ENCODE peak calls at places on chromosomes 5 and 9, in five cellular contexts. V is MM.1S, B is GM23338, S is heart right ventricle, L is Peyer's patch. F is an unnamed sample.

GRCh38 chr9:80701061-80701460 is 988.3 kb downstream of the TLE1 start:
- DNase-seq in V (no peak), B (no peak), S (no peak), L (no peak), F (no peak)

GRCh38 chr9:136132500-136133050 is 13.9 kb upstream of the TMEM250 start:
- DNase-seq in V (no peak), B (no peak), S (no peak), L (no peak), F (no peak)

GRCh38 chr9:130391863-130392262 is 52.9 kb upstream of the ASS1 start:
- DNase-seq in V (no peak), B (no peak), S (no peak), L (peak), F (no peak)

GRCh38 chr5:131994533-131995226 is 16.8 kb downstream of the ACSL6 start:
- DNase-seq in V (no peak), B (peak), S (no peak), L (no peak), F (no peak)

GRCh38 chr5:93497101-93497500 is 83.9 kb downstream of the NR2F1-AS1 start:
- DNase-seq in V (no peak), B (no peak), S (no peak), L (no peak), F (no peak)

GRCh38 chr5:41924872-41925554 is at the start of gene FBXO4:
- DNase-seq in V (peak), B (peak), S (peak), L (peak), F (peak)

GRCh38 chr5:143887302-143887638 is 75.3 kb downstream of the HMHB1 start:
- DNase-seq in V (no peak), B (no peak), S (peak), L (no peak), F (no peak)

GRCh38 chr9:75907329-75907728 is 16.9 kb downstream of the PCSK5 start:
- DNase-seq in V (no peak), B (no peak), S (no peak), L (peak), F (no peak)

GRCh38 chr9:7234144-7234543 is 476.4 kb downstream of the KDM4C start:
- DNase-seq in V (peak), B (peak), S (no peak), L (no peak), F (no peak)

GRCh38 chr9:123061216-123061615 is 27.7 kb downstream of the GPR21 start:
- DNase-seq in V (no peak), B (no peak), S (no peak), L (no peak), F (no peak)

GRCh38 chr9:33133186-33133585 is 34.0 kb downstream of the B4GALT1 start:
- DNase-seq in V (no peak), B (no peak), S (no peak), L (no peak), F (no peak)

GRCh38 chr5:133996683-133997252 is 8.0 kb downstream of the VDAC1 start:
- DNase-seq in V (no peak), B (peak), S (no peak), L (no peak), F (no peak)

GRCh38 chr5:35046754-35047153 is 995 bp downstream of the AGXT2 start:
- DNase-seq in V (no peak), B (no peak), S (no peak), L (no peak), F (no peak)

GRCh38 chr9:136799079-136799853 is 3.1 kb downstream of the CCDC183 start:
- DNase-seq in V (no peak), B (peak), S (no peak), L (peak), F (no peak)

GRCh38 chr5:175059687-175060194 is 335.4 kb downstream of the MSX2 start:
- DNase-seq in V (peak), B (peak), S (peak), L (peak), F (no peak)

GRCh38 chr5:123599171-123599570 is 87.2 kb downstream of the CSNK1G3 start:
- DNase-seq in V (no peak), B (no peak), S (no peak), L (no peak), F (no peak)

GRCh38 chr5:157177935-157178334 is 2.7 kb upstream of the ITK start:
- DNase-seq in V (no peak), B (no peak), S (no peak), L (no peak), F (no peak)

GRCh38 chr5:171433352-171433698 is 13.9 kb downstream of the FGF18 start:
- DNase-seq in V (no peak), B (no peak), S (no peak), L (no peak), F (no peak)

GRCh38 chr5:39905356-39905755 is 480.6 kb upstream of the DAB2 start:
- DNase-seq in V (no peak), B (no peak), S (no peak), L (no peak), F (no peak)

GRCh38 chr9:86353591-86354047 is 591 bp downstream of the TUT7 start:
- DNase-seq in V (peak), B (peak), S (no peak), L (peak), F (no peak)

GRCh38 chr9:137320555-137321384 is 18.7 kb upstream of the NRARP start:
- DNase-seq in V (no peak), B (peak), S (peak), L (peak), F (peak)

GRCh38 chr9:137245450-137246421 is 4.6 kb downstream of the TUBB4B start:
- DNase-seq in V (no peak), B (no peak), S (no peak), L (no peak), F (no peak)

GRCh38 chr5:43039115-43039467 is 1.0 kb downstream of the ANXA2R start:
- DNase-seq in V (no peak), B (no peak), S (no peak), L (no peak), F (no peak)

GRCh38 chr9:129719135-129719534 is 33.7 kb downstream of the PTGES start:
- DNase-seq in V (no peak), B (peak), S (no peak), L (no peak), F (no peak)

GRCh38 chr5:1509346-1510085 is 14.2 kb downstream of the LPCAT1 start:
- DNase-seq in V (no peak), B (no peak), S (peak), L (peak), F (peak)

GRCh38 chr5:170296036-170296934 is 1.3 kb downstream of the LCP2 start:
- DNase-seq in V (peak), B (no peak), S (no peak), L (no peak), F (no peak)

GRCh38 chr9:128696923-128697707 is 5.2 kb upstream of the PKN3 start:
- DNase-seq in V (no peak), B (no peak), S (no peak), L (no peak), F (no peak)

GRCh38 chr9:80556631-80557030 is 984.9 kb downstream of the TLE4 start:
- DNase-seq in V (no peak), B (no peak), S (no peak), L (no peak), F (no peak)

GRCh38 chr5:44388504-44389409 is 463 bp downstream of the FGF10 start:
- DNase-seq in V (no peak), B (peak), S (peak), L (peak), F (peak)

GRCh38 chr9:127104465-127105311 is 17.7 kb downstream of the ANGPTL2 start:
- DNase-seq in V (no peak), B (peak), S (no peak), L (no peak), F (no peak)

GRCh38 chr9:28956111-28956880 is 1383.0 kb upstream of the C9orf72 start:
- DNase-seq in V (no peak), B (peak), S (no peak), L (no peak), F (no peak)

GRCh38 chr5:180070726-180071417 is 687 bp downstream of the RNF130 start:
- DNase-seq in V (no peak), B (peak), S (peak), L (peak), F (peak)

GRCh38 chr5:136036991-136037705 is 8.4 kb downstream of the TGFBI start:
- DNase-seq in V (peak), B (no peak), S (no peak), L (peak), F (no peak)

GRCh38 chr9:21901538-21901937 is 92.7 kb downstream of the CDKN2A start:
- DNase-seq in V (no peak), B (no peak), S (no peak), L (no peak), F (no peak)

GRCh38 chr5:164277720-164278119 is 772.3 kb downstream of the MAT2B start:
- DNase-seq in V (peak), B (no peak), S (no peak), L (no peak), F (no peak)

GRCh38 chr9:132672413-132672690 is 2.1 kb downstream of the GTF3C4 start:
- DNase-seq in V (no peak), B (no peak), S (no peak), L (no peak), F (no peak)
- TF ChIP-seq CTCF in V (no peak), B (no peak), S (no peak), L (no peak), F (no peak)

GRCh38 chr5:107674655-107675054 is 3.9 kb upstream of the EFNA5 start:
- DNase-seq in V (no peak), B (no peak), S (no peak), L (no peak), F (no peak)

GRCh38 chr5:107673106-107673367 is 2.3 kb upstream of the EFNA5 start:
- DNase-seq in V (peak), B (no peak), S (no peak), L (no peak), F (no peak)

GRCh38 chr5:107672212-107673105 is 1.7 kb upstream of the EFNA5 start:
- DNase-seq in V (peak), B (peak), S (peak), L (peak), F (peak)

GRCh38 chr5:107675201-107675600 is 4.5 kb upstream of the EFNA5 start:
- DNase-seq in V (no peak), B (no peak), S (no peak), L (no peak), F (no peak)

DNA sequence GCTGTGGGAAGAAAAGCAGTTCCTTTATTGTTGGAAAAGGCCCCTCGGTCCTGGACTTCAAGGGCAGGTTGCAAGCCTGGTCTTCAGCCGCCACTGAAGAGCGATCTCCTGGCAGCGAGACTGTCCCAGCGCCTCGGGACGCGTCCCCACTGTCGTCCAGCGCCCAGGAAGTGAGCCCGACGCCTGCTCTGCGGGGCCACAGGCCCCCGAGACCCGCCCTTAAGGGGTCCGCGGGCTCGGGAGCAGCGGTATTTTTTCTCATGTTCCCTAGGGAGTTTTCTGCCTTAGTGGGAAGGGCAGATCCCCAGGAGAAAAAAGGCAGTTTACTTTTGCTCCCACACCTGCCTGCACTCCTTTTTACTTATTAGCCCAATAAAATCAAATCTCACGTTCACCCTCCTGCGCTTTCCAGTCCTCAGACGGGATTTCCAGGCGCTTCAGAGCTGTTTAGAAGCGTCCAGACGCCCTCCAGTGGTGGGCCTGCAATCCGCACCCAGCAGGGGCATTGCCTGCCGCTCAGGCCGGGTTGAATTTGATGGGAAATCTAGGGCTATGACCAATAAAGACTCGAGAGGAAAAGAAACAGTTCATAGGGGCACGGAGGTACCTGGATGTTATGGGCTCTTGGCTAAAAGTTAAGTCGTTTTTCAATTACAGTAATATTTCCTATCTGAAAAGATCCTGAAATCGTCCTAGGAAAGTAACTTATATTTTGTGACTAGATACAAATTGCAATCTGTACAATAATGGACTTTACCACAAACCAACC is 2.8 kb upstream of the EFNA5 start:
- DNase-seq in V (peak), B (peak), S (peak), L (peak), F (peak)
- H3K4me3 ChIP-seq in V (peak), B (peak), S (peak), L (peak), F (peak)

GRCh38 chr9:1453636-1454035 is 403.5 kb downstream of the DMRT2 start:
- DNase-seq in V (no peak), B (peak), S (no peak), L (no peak), F (no peak)
- H3K27ac ChIP-seq in V (no peak), B (no peak), S (no peak), L (no peak), F (no peak)

DNA sequence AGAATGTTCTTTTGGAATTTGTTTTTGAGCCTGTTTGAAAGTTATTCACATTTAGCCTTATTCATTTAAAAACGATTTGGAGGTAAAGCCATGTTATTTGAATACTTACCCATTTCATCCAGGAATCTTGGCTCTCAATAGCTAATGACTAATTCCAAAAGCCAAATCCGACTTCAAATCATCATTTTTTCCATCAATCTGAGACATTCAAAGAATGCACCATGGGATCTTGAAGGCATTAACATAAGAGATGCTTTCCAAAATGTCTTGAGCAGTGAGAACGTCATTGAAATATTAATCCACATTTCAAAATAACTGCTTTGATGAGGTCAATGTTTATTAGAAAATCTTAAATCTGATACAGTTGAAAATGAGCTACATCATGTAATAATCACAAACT is 617.0 kb upstream of the RORB start:
- DNase-seq in V (no peak), B (no peak), S (no peak), L (no peak), F (no peak)
- TF ChIP-seq CTCF in V (no peak), B (no peak), S (no peak), L (no peak), F (no peak)

DNA sequence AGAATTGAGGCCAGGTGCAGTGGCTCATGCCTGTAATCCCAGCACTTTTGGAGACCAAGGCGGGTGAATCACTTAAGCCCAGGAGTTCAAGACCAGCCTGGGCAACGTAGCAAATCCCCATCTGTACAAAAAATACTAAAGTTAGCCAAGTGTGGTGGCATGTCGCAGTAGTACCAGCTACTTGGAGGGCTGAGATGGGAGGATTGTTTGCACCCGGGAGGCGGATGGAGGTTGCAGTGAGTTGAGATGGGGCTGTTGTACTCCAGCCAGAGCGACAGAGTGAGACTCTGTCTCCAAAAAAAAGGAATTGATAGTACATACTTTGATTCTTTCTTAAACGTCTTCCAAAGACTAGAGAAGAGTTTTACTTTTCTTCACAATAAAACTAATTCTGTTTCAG is 132.1 kb upstream of the GRHPR start:
- DNase-seq in V (no peak), B (no peak), S (no peak), L (no peak), F (no peak)
- H3K4me3 ChIP-seq in V (no peak), B (no peak), S (no peak), L (no peak), F (no peak)

DNA sequence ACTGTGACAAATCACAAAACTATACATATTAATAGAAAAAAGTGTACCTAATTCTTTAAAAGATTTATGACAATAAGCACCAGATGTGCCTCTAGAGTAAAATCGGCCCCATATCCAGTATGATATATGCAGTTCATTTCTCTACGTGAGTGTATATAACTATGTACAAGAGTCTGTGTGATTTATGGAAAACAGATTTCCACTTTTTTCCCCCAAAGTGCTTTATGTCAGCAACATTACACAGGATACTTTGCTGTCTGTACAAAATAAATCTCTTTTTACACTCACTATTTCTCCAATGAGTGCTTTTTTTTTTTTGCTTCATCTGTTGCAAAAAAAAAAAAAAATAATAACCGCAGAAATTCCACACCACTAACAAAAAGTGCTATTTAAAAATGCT is 298.8 kb upstream of the RFX3 start:
- DNase-seq in V (no peak), B (no peak), S (no peak), L (no peak), F (no peak)
- H3K27ac ChIP-seq in V (no peak), B (no peak), S (no peak), L (no peak), F (no peak)

DNA sequence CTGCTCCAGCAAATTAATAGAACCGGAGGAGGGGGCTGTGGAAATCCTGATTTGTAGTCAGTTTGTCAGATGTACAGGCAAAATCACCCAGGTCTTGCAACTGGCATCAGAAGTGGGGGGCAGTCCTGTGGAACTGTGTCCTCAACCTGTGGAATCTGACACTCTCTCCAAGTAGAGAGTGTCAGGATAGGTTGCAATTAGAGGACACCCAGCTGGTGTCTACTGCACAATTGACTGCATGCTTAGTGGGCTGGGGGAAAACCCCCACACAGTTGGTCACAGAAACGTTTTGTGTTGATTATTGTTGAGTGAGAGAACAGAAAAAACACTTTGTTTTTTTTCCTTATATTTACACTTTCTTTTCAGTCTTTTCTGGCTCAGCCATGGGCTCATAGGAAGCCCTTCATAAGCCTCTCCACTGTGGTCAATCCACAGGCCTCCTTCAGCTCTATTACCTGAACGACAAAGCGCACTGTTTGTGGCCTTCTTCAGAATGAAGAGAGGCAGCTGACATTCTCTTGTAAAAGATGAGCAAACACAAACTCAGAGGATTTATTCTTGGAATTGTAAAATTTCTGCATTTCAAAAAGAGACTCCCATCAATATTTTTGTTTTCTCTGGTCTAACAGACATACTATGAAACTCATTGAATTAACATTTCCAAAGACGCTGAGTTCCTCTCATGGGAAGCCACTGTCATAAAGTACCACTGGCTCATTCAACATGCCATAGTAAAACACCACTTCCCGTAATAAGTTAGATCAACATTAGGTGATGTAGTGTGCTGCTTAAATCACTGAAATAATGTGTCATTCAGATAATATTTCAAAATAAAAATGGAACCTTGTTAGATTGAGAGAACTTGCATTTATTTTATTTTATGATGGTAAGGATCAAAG is 348.9 kb upstream of the RFX3 start:
- DNase-seq in V (no peak), B (no peak), S (no peak), L (no peak), F (no peak)
- TF ChIP-seq CTCF in V (no peak), B (no peak), S (no peak), L (no peak), F (no peak)

GRCh38 chr5:141958773-141959172 is 771 bp upstream of the PCDH12 start:
- DNase-seq in V (no peak), B (no peak), S (no peak), L (no peak), F (no peak)

GRCh38 chr5:141960018-141960417 is 2.0 kb upstream of the PCDH12 start:
- DNase-seq in V (peak), B (peak), S (no peak), L (no peak), F (no peak)

GRCh38 chr5:141957367-141957993 is 522 bp downstream of the PCDH12 start:
- DNase-seq in V (no peak), B (peak), S (no peak), L (no peak), F (no peak)

GRCh38 chr5:141960449-141961323 is 2.7 kb upstream of the PCDH12 start:
- DNase-seq in V (peak), B (peak), S (peak), L (peak), F (peak)

GRCh38 chr5:141958113-141958512 is at the start of gene PCDH12:
- DNase-seq in V (no peak), B (peak), S (peak), L (no peak), F (no peak)
- H3K4me3 ChIP-seq in V (no peak), B (no peak), S (peak), L (no peak), F (peak)